ENCODE peak calls at places on chromosomes 7 and 10, in four cellular contexts. F, H, I and P are unnamed samples.

GRCh38 chr7:1918063-1918645 is 248.1 kb downstream of the ELFN1 start:
- DNase-seq in F (no peak), H (no peak), I (peak), P (no peak)

GRCh38 chr10:95220539-95220938 is 26.5 kb downstream of the ACSM6 start:
- DNase-seq in F (no peak), H (no peak), I (no peak), P (no peak)

GRCh38 chr7:82288769-82289535 is 154.6 kb downstream of the CACNA2D1 start:
- DNase-seq in F (no peak), H (no peak), I (no peak), P (no peak)

GRCh38 chr10:84510121-84510520 is 181.7 kb downstream of the CCSER2 start:
- DNase-seq in F (no peak), H (no peak), I (no peak), P (no peak)

GRCh38 chr7:55546826-55547225 is 25.5 kb downstream of the VOPP1 start:
- DNase-seq in F (peak), H (peak), I (peak), P (peak)

GRCh38 chr10:13877154-13877909 is 290.6 kb downstream of the PRPF18 start:
- DNase-seq in F (no peak), H (no peak), I (no peak), P (peak)

GRCh38 chr10:76172020-76172419 is 740.6 kb downstream of the LRMDA start:
- DNase-seq in F (no peak), H (no peak), I (no peak), P (no peak)

GRCh38 chr7:101869901-101870290 is 52.5 kb downstream of the CUX1 start:
- DNase-seq in F (no peak), H (no peak), I (no peak), P (no peak)

GRCh38 chr10:74111799-74112198 is 38.8 kb downstream of the AP3M1 start:
- DNase-seq in F (no peak), H (no peak), I (no peak), P (no peak)

GRCh38 chr10:52525761-52526160 is 211.7 kb downstream of the DKK1 start:
- DNase-seq in F (no peak), H (no peak), I (no peak), P (no peak)

GRCh38 chr7:16318989-16319915 is 102.1 kb downstream of the CRPPA start:
- DNase-seq in F (peak), H (no peak), I (no peak), P (no peak)

GRCh38 chr10:117754770-117755510 is 212.4 kb downstream of the EMX2 start:
- DNase-seq in F (no peak), H (no peak), I (no peak), P (no peak)

GRCh38 chr7:75638607-75639070 is 100.1 kb downstream of the HIP1 start:
- DNase-seq in F (peak), H (no peak), I (no peak), P (peak)

GRCh38 chr7:75739796-75740672 is 1.3 kb upstream of the HIP1 start:
- DNase-seq in F (no peak), H (no peak), I (peak), P (no peak)

GRCh38 chr7:106870983-106871410 is 5.9 kb downstream of the PIK3CG start:
- DNase-seq in F (no peak), H (peak), I (no peak), P (no peak)

GRCh38 chr7:146235210-146235609 is 118.6 kb downstream of the CNTNAP2 start:
- DNase-seq in F (no peak), H (no peak), I (no peak), P (no peak)

GRCh38 chr10:103812004-103812403 is 43.4 kb downstream of the SH3PXD2A start:
- DNase-seq in F (no peak), H (no peak), I (no peak), P (no peak)

GRCh38 chr7:97064972-97065587 is 40.4 kb upstream of the DLX5 start:
- DNase-seq in F (peak), H (peak), I (no peak), P (no peak)

GRCh38 chr7:47401571-47402570 is 180.0 kb downstream of the TNS3 start:
- DNase-seq in F (no peak), H (no peak), I (no peak), P (no peak)

GRCh38 chr7:14821757-14822480 is 80.6 kb downstream of the DGKB start:
- DNase-seq in F (no peak), H (no peak), I (no peak), P (no peak)

GRCh38 chr7:4282434-4283223 is 399.5 kb upstream of the FOXK1 start:
- DNase-seq in F (peak), H (no peak), I (no peak), P (no peak)

GRCh38 chr7:15504376-15504775 is 57.4 kb downstream of the AGMO start:
- DNase-seq in F (no peak), H (no peak), I (no peak), P (no peak)

GRCh38 chr7:77184990-77185389 is 14.6 kb downstream of the FGL2 start:
- DNase-seq in F (no peak), H (no peak), I (no peak), P (no peak)

GRCh38 chr7:50641442-50642405 is 76.5 kb upstream of the DDC start:
- DNase-seq in F (no peak), H (peak), I (no peak), P (no peak)

GRCh38 chr7:19558527-19558926 is 150.3 kb downstream of the POLR1F start:
- DNase-seq in F (peak), H (no peak), I (no peak), P (no peak)

GRCh38 chr7:30436518-30436917 is 42.1 kb downstream of the NOD1 start:
- DNase-seq in F (no peak), H (no peak), I (no peak), P (no peak)

GRCh38 chr7:74001150-74001494 is 26.9 kb upstream of the ELN start:
- DNase-seq in F (no peak), H (no peak), I (no peak), P (no peak)

GRCh38 chr7:155219947-155220769 is 77.5 kb upstream of the INSIG1 start:
- DNase-seq in F (no peak), H (no peak), I (no peak), P (no peak)

GRCh38 chr7:83413831-83414230 is 235.1 kb downstream of the SEMA3E start:
- DNase-seq in F (no peak), H (no peak), I (no peak), P (no peak)

GRCh38 chr10:34815174-34816066 is at the start of gene PARD3:
- DNase-seq in F (peak), H (peak), I (no peak), P (peak)

GRCh38 chr10:110629680-110630191 is 14.4 kb upstream of the RBM20 start:
- DNase-seq in F (peak), H (no peak), I (no peak), P (no peak)

GRCh38 chr10:15121707-15122106 is 24.6 kb downstream of the RPP38 start:
- DNase-seq in F (no peak), H (no peak), I (no peak), P (no peak)

GRCh38 chr10:61586829-61587228 is 75.9 kb upstream of the CABCOCO1 start:
- DNase-seq in F (no peak), H (no peak), I (no peak), P (no peak)

GRCh38 chr10:61588770-61589211 is 73.9 kb upstream of the CABCOCO1 start:
- DNase-seq in F (no peak), H (no peak), I (no peak), P (no peak)

GRCh38 chr10:61594430-61594829 is 68.3 kb upstream of the CABCOCO1 start:
- DNase-seq in F (no peak), H (no peak), I (no peak), P (no peak)

GRCh38 chr10:61589547-61590243 is 73.0 kb upstream of the CABCOCO1 start:
- DNase-seq in F (no peak), H (no peak), I (no peak), P (no peak)

GRCh38 chr10:61592581-61592980 is 70.1 kb upstream of the CABCOCO1 start:
- DNase-seq in F (no peak), H (peak), I (no peak), P (no peak)
- TF ChIP-seq CTCF in F (no peak), H (peak), I (no peak), P (no peak)

GRCh38 chr7:12436896-12437535 is 33.4 kb upstream of the VWDE start:
- DNase-seq in F (no peak), H (peak), I (no peak), P (no peak)

GRCh38 chr7:12431886-12432285 is 28.2 kb upstream of the VWDE start:
- DNase-seq in F (no peak), H (no peak), I (no peak), P (no peak)

GRCh38 chr7:12436126-12436525 is 32.5 kb upstream of the VWDE start:
- DNase-seq in F (no peak), H (peak), I (no peak), P (no peak)

GRCh38 chr7:12434012-12434642 is 30.5 kb upstream of the VWDE start:
- DNase-seq in F (peak), H (no peak), I (no peak), P (no peak)
- TF ChIP-seq CTCF in F (peak), H (peak), I (peak), P (peak)

GRCh38 chr7:3065724-3066143 is 22.1 kb upstream of the CARD11 start:
- DNase-seq in F (peak), H (peak), I (peak), P (no peak)
- TF ChIP-seq CTCF in F (no peak), H (peak), I (peak), P (peak)

DNA sequence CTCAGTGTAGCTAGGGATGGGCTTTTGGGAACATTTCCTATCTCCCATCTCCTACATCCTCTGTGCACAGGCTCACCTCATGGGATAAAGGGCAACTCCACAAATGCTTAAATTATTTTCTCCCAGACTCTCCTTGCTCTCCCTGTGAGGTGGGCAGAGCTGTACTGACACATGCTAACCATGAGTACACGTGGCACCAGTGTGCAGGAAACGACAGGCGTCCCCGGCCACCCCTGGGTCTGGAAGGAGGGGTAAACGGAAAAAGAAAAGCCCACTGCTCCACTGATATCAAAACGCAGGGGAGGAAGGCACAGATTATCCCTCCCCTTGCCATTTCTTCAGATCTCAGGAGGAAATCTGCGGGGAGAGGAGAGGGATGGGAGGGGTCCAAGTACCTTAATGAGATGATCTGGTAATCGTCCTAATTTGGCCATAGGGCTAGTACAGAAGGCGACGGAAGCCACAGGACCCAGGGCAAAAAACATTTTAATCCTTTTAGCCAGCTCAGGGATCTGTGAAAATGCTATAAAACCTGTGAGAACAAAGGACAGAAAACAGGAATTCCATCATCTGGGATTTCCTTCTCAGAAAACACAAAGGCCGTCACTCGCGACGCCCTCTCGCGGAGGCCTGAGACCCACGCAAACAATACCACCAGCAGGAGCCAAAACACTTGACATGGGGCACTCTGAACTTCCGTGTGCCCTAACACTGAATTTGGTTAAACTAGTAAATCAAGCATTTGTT is 17.8 kb upstream of the CH25H start:
- DNase-seq in F (no peak), H (no peak), I (no peak), P (peak)
- TF ChIP-seq CTCF in F (no peak), H (no peak), I (no peak), P (peak)

DNA sequence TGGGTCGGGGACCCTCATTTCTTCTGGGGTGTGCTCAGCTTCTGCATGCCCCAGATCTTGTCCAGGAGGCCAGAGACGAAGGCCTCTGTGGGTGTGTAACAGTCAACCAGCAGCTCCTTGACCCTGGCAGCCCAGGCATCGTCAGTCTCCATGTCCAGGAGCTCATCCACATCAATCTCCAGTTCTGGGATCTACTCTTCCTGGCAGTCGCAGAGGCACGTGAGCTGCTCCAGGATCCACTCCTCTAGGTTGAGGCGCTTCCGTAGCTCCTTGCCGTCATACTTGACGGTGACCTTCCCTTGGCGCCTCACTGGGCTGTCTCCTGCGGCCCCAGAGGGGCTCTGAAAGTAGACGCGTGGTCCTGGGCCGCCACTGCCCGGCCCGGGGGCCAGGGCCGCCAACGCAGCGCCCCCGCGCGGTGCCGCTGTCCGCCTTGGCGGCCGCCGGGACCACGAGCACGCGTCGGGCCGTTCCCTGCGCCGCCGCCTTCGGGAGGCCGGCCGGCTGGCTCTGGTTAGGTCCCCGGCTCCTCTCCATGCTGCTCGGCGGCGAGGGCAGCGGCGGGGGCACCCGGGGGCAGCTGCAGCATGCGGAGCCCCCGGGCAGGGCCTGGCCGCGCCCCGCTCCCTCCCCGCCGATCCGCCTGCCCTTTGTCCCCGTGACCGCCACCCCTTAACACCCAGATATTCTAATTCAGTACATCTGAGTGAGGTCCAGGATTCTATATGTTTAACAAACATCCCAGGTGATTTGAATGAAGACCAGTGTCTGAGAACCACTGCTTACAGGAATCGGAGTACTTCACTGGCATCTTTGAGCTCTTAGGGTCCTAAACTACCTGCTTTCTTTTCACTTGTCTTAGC is 170.5 kb downstream of the SEPTIN7 start:
- DNase-seq in F (no peak), H (peak), I (no peak), P (no peak)
- TF ChIP-seq CTCF in F (no peak), H (no peak), I (no peak), P (peak)

GRCh38 chr10:69123306-69123746 is 652 bp upstream of the VPS26A start:
- DNase-seq in F (peak), H (no peak), I (no peak), P (peak)
- TF ChIP-seq CTCF in F (no peak), H (no peak), I (no peak), P (no peak)

GRCh38 chr10:30387646-30388243 is 38.7 kb upstream of the MTPAP start:
- DNase-seq in F (peak), H (no peak), I (no peak), P (no peak)
- TF ChIP-seq CTCF in F (no peak), H (no peak), I (no peak), P (no peak)

DNA sequence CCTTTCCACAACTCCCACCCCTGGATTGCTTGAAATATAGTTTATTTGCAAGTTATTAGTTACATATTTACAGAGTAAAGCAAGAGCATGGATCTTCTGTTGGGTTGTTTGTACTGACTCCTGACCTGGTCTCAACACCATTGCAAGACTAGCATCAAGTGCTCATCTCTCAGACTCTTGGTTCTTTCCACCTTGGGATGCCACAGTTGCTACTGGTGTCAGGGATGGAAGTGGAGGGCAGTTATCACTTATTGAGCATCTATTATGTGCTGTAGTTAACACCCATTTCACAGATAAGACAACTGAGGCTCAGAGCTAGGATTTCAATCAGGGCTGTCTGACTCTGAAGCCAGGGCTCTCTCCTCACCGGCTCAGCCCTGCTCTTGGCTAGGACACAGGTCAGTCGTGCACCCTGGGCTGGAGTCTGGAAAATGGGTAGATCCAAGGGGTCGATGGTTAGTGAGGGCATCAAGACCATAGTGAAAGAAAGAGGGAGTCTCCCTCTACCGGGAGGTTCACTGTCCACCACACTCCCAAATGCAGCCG is 614 bp upstream of the ADAMTS14 start:
- DNase-seq in F (no peak), H (no peak), I (no peak), P (no peak)
- TF ChIP-seq CTCF in F (no peak), H (no peak), I (no peak), P (peak)